ENCODE peak calls at places on chromosomes 12 and 14, in ten cellular contexts. One of them, this sample, is unnamed.

GRCh38 chr12:46478123-46478522 is 105.5 kb upstream of the SLC38A2 start:
- DNase-seq in right cardiac atrium: no peak
- DNase-seq in PC-3: no peak
- DNase-seq in CD4-positive, alpha-beta memory T cell: no peak
- DNase-seq in HCT116: no peak
- DNase-seq in RWPE1: no peak
- DNase-seq in uterus: no peak
- DNase-seq in stomach: no peak
- DNase-seq in CD4-positive, alpha-beta T cell: no peak
- DNase-seq in thoracic aorta: no peak
- DNase-seq in this sample: no peak

GRCh38 chr12:125164541-125164940 is 99.3 kb downstream of the AACS start:
- DNase-seq in right cardiac atrium: no peak
- DNase-seq in PC-3: no peak
- DNase-seq in CD4-positive, alpha-beta memory T cell: no peak
- DNase-seq in HCT116: no peak
- DNase-seq in RWPE1: no peak
- DNase-seq in uterus: no peak
- DNase-seq in stomach: no peak
- DNase-seq in CD4-positive, alpha-beta T cell: no peak
- DNase-seq in thoracic aorta: no peak
- DNase-seq in this sample: no peak

GRCh38 chr12:56358836-56359532 is 923 bp downstream of the STAT2 start:
- DNase-seq in right cardiac atrium: no peak
- DNase-seq in PC-3: peak
- DNase-seq in CD4-positive, alpha-beta memory T cell: no peak
- DNase-seq in HCT116: no peak
- DNase-seq in RWPE1: peak
- DNase-seq in uterus: no peak
- DNase-seq in stomach: no peak
- DNase-seq in CD4-positive, alpha-beta T cell: no peak
- DNase-seq in thoracic aorta: no peak
- DNase-seq in this sample: no peak

GRCh38 chr12:52395761-52396434 is 10.2 kb downstream of the KRT82 start:
- DNase-seq in right cardiac atrium: no peak
- DNase-seq in PC-3: peak
- DNase-seq in CD4-positive, alpha-beta memory T cell: no peak
- DNase-seq in HCT116: peak
- DNase-seq in RWPE1: peak
- DNase-seq in uterus: peak
- DNase-seq in stomach: no peak
- DNase-seq in CD4-positive, alpha-beta T cell: no peak
- DNase-seq in thoracic aorta: no peak
- DNase-seq in this sample: peak

GRCh38 chr12:57099766-57100165 is 10.9 kb downstream of the NAB2 start:
- DNase-seq in right cardiac atrium: peak
- DNase-seq in PC-3: no peak
- DNase-seq in CD4-positive, alpha-beta memory T cell: no peak
- DNase-seq in HCT116: no peak
- DNase-seq in RWPE1: no peak
- DNase-seq in uterus: no peak
- DNase-seq in stomach: no peak
- DNase-seq in CD4-positive, alpha-beta T cell: no peak
- DNase-seq in thoracic aorta: no peak
- DNase-seq in this sample: no peak

GRCh38 chr12:95663525-95663924 is 112.2 kb upstream of the USP44 start:
- DNase-seq in right cardiac atrium: no peak
- DNase-seq in PC-3: no peak
- DNase-seq in CD4-positive, alpha-beta memory T cell: no peak
- DNase-seq in HCT116: no peak
- DNase-seq in RWPE1: no peak
- DNase-seq in uterus: no peak
- DNase-seq in stomach: no peak
- DNase-seq in CD4-positive, alpha-beta T cell: no peak
- DNase-seq in thoracic aorta: no peak
- DNase-seq in this sample: no peak

GRCh38 chr14:32744811-32745445 is 193.8 kb upstream of the NPAS3 start:
- DNase-seq in right cardiac atrium: no peak
- DNase-seq in PC-3: no peak
- DNase-seq in CD4-positive, alpha-beta memory T cell: no peak
- DNase-seq in HCT116: no peak
- DNase-seq in RWPE1: no peak
- DNase-seq in uterus: no peak
- DNase-seq in stomach: no peak
- DNase-seq in CD4-positive, alpha-beta T cell: no peak
- DNase-seq in thoracic aorta: no peak
- DNase-seq in this sample: no peak

GRCh38 chr12:118377891-118378470 is 1.6 kb downstream of the SUDS3 start:
- DNase-seq in right cardiac atrium: peak
- DNase-seq in PC-3: peak
- DNase-seq in CD4-positive, alpha-beta memory T cell: peak
- DNase-seq in HCT116: peak
- DNase-seq in RWPE1: peak
- DNase-seq in uterus: peak
- DNase-seq in stomach: peak
- DNase-seq in CD4-positive, alpha-beta T cell: peak
- DNase-seq in thoracic aorta: no peak
- DNase-seq in this sample: no peak

GRCh38 chr12:89316705-89317139 is 35.6 kb downstream of the DUSP6 start:
- DNase-seq in right cardiac atrium: no peak
- DNase-seq in PC-3: no peak
- DNase-seq in CD4-positive, alpha-beta memory T cell: no peak
- DNase-seq in HCT116: no peak
- DNase-seq in RWPE1: no peak
- DNase-seq in uterus: no peak
- DNase-seq in stomach: no peak
- DNase-seq in CD4-positive, alpha-beta T cell: no peak
- DNase-seq in thoracic aorta: no peak
- DNase-seq in this sample: no peak

GRCh38 chr12:67663121-67663520 is 14.6 kb downstream of the DYRK2 start:
- DNase-seq in right cardiac atrium: no peak
- DNase-seq in PC-3: no peak
- DNase-seq in CD4-positive, alpha-beta memory T cell: no peak
- DNase-seq in HCT116: no peak
- DNase-seq in RWPE1: no peak
- DNase-seq in uterus: no peak
- DNase-seq in stomach: no peak
- DNase-seq in CD4-positive, alpha-beta T cell: no peak
- DNase-seq in thoracic aorta: no peak
- DNase-seq in this sample: no peak

GRCh38 chr12:47767197-47767724 is 5.8 kb upstream of the SLC48A1 start:
- DNase-seq in right cardiac atrium: peak
- DNase-seq in PC-3: peak
- DNase-seq in CD4-positive, alpha-beta memory T cell: peak
- DNase-seq in HCT116: peak
- DNase-seq in RWPE1: peak
- DNase-seq in uterus: no peak
- DNase-seq in stomach: peak
- DNase-seq in CD4-positive, alpha-beta T cell: peak
- DNase-seq in thoracic aorta: no peak
- DNase-seq in this sample: no peak

GRCh38 chr12:29681996-29682534 is 101.7 kb downstream of the TMTC1 start:
- DNase-seq in right cardiac atrium: no peak
- DNase-seq in PC-3: peak
- DNase-seq in CD4-positive, alpha-beta memory T cell: no peak
- DNase-seq in HCT116: no peak
- DNase-seq in RWPE1: no peak
- DNase-seq in uterus: no peak
- DNase-seq in stomach: no peak
- DNase-seq in CD4-positive, alpha-beta T cell: no peak
- DNase-seq in thoracic aorta: no peak
- DNase-seq in this sample: no peak

GRCh38 chr12:106919910-106920544 is 35.7 kb upstream of the TMEM263 start:
- DNase-seq in right cardiac atrium: no peak
- DNase-seq in PC-3: peak
- DNase-seq in CD4-positive, alpha-beta memory T cell: peak
- DNase-seq in HCT116: peak
- DNase-seq in RWPE1: peak
- DNase-seq in uterus: no peak
- DNase-seq in stomach: no peak
- DNase-seq in CD4-positive, alpha-beta T cell: no peak
- DNase-seq in thoracic aorta: no peak
- DNase-seq in this sample: no peak

GRCh38 chr14:69535230-69535848 is 39.3 kb downstream of the CCDC177 start:
- DNase-seq in right cardiac atrium: peak
- DNase-seq in PC-3: peak
- DNase-seq in CD4-positive, alpha-beta memory T cell: no peak
- DNase-seq in HCT116: peak
- DNase-seq in RWPE1: peak
- DNase-seq in uterus: peak
- DNase-seq in stomach: peak
- DNase-seq in CD4-positive, alpha-beta T cell: no peak
- DNase-seq in thoracic aorta: no peak
- DNase-seq in this sample: peak

GRCh38 chr12:48779869-48780268 is 9.0 kb downstream of the ADCY6 start:
- DNase-seq in right cardiac atrium: peak
- DNase-seq in PC-3: no peak
- DNase-seq in CD4-positive, alpha-beta memory T cell: no peak
- DNase-seq in HCT116: no peak
- DNase-seq in RWPE1: no peak
- DNase-seq in uterus: peak
- DNase-seq in stomach: no peak
- DNase-seq in CD4-positive, alpha-beta T cell: no peak
- DNase-seq in thoracic aorta: peak
- DNase-seq in this sample: no peak

GRCh38 chr14:75399819-75400678 is 27.8 kb upstream of the JDP2 start:
- DNase-seq in right cardiac atrium: peak
- DNase-seq in PC-3: peak
- DNase-seq in CD4-positive, alpha-beta memory T cell: no peak
- DNase-seq in HCT116: no peak
- DNase-seq in RWPE1: peak
- DNase-seq in uterus: peak
- DNase-seq in stomach: peak
- DNase-seq in CD4-positive, alpha-beta T cell: no peak
- DNase-seq in thoracic aorta: peak
- DNase-seq in this sample: no peak

GRCh38 chr12:96766232-96766631 is 140.8 kb upstream of the NEDD1 start:
- DNase-seq in right cardiac atrium: no peak
- DNase-seq in PC-3: no peak
- DNase-seq in CD4-positive, alpha-beta memory T cell: no peak
- DNase-seq in HCT116: no peak
- DNase-seq in RWPE1: no peak
- DNase-seq in uterus: no peak
- DNase-seq in stomach: no peak
- DNase-seq in CD4-positive, alpha-beta T cell: no peak
- DNase-seq in thoracic aorta: no peak
- DNase-seq in this sample: no peak

GRCh38 chr12:48128800-48129199 is 9.6 kb downstream of the PFKM start:
- DNase-seq in right cardiac atrium: no peak
- DNase-seq in PC-3: no peak
- DNase-seq in CD4-positive, alpha-beta memory T cell: no peak
- DNase-seq in HCT116: no peak
- DNase-seq in RWPE1: no peak
- DNase-seq in uterus: no peak
- DNase-seq in stomach: no peak
- DNase-seq in CD4-positive, alpha-beta T cell: no peak
- DNase-seq in thoracic aorta: no peak
- DNase-seq in this sample: no peak

GRCh38 chr14:70641548-70642312 is at the start of gene TTC9:
- DNase-seq in right cardiac atrium: peak
- DNase-seq in PC-3: peak
- DNase-seq in CD4-positive, alpha-beta memory T cell: no peak
- DNase-seq in HCT116: no peak
- DNase-seq in RWPE1: no peak
- DNase-seq in uterus: no peak
- DNase-seq in stomach: peak
- DNase-seq in CD4-positive, alpha-beta T cell: no peak
- DNase-seq in thoracic aorta: no peak
- DNase-seq in this sample: no peak

GRCh38 chr14:68416156-68416555 is 376.7 kb downstream of the ZFP36L1 start:
- DNase-seq in right cardiac atrium: no peak
- DNase-seq in PC-3: no peak
- DNase-seq in CD4-positive, alpha-beta memory T cell: no peak
- DNase-seq in HCT116: no peak
- DNase-seq in RWPE1: no peak
- DNase-seq in uterus: no peak
- DNase-seq in stomach: no peak
- DNase-seq in CD4-positive, alpha-beta T cell: no peak
- DNase-seq in thoracic aorta: no peak
- DNase-seq in this sample: no peak

GRCh38 chr14:22547309-22547947 is 41.6 kb downstream of the DAD1 start:
- DNase-seq in right cardiac atrium: no peak
- DNase-seq in PC-3: no peak
- DNase-seq in CD4-positive, alpha-beta memory T cell: no peak
- DNase-seq in HCT116: no peak
- DNase-seq in RWPE1: no peak
- DNase-seq in uterus: no peak
- DNase-seq in stomach: no peak
- DNase-seq in CD4-positive, alpha-beta T cell: no peak
- DNase-seq in thoracic aorta: no peak
- DNase-seq in this sample: no peak

GRCh38 chr14:36441283-36441682 is 78.7 kb downstream of the NKX2-1 start:
- DNase-seq in right cardiac atrium: no peak
- DNase-seq in PC-3: no peak
- DNase-seq in CD4-positive, alpha-beta memory T cell: no peak
- DNase-seq in HCT116: no peak
- DNase-seq in RWPE1: no peak
- DNase-seq in uterus: no peak
- DNase-seq in stomach: no peak
- DNase-seq in CD4-positive, alpha-beta T cell: no peak
- DNase-seq in thoracic aorta: no peak
- DNase-seq in this sample: no peak
- H3K27ac ChIP-seq in right cardiac atrium: no peak
- H3K27ac ChIP-seq in PC-3: no peak
- H3K27ac ChIP-seq in CD4-positive, alpha-beta memory T cell: no peak
- H3K27ac ChIP-seq in HCT116: no peak
- H3K27ac ChIP-seq in RWPE1: no peak
- H3K27ac ChIP-seq in uterus: no peak
- H3K27ac ChIP-seq in stomach: no peak
- H3K27ac ChIP-seq in CD4-positive, alpha-beta T cell: no peak
- H3K27ac ChIP-seq in thoracic aorta: no peak
- H3K27ac ChIP-seq in this sample: no peak

GRCh38 chr12:108306506-108306905 is 32.6 kb downstream of the CMKLR1 start:
- DNase-seq in right cardiac atrium: no peak
- DNase-seq in PC-3: no peak
- DNase-seq in CD4-positive, alpha-beta memory T cell: no peak
- DNase-seq in HCT116: no peak
- DNase-seq in RWPE1: no peak
- DNase-seq in uterus: no peak
- DNase-seq in stomach: no peak
- DNase-seq in CD4-positive, alpha-beta T cell: no peak
- DNase-seq in thoracic aorta: no peak
- DNase-seq in this sample: no peak
- H3K27ac ChIP-seq in right cardiac atrium: peak
- H3K27ac ChIP-seq in PC-3: no peak
- H3K27ac ChIP-seq in CD4-positive, alpha-beta memory T cell: no peak
- H3K27ac ChIP-seq in HCT116: no peak
- H3K27ac ChIP-seq in RWPE1: peak
- H3K27ac ChIP-seq in uterus: peak
- H3K27ac ChIP-seq in stomach: peak
- H3K27ac ChIP-seq in CD4-positive, alpha-beta T cell: no peak
- H3K27ac ChIP-seq in thoracic aorta: peak
- H3K27ac ChIP-seq in this sample: no peak

GRCh38 chr12:10368206-10369171 is 21.4 kb downstream of the KLRK1 start:
- DNase-seq in right cardiac atrium: peak
- DNase-seq in PC-3: no peak
- DNase-seq in CD4-positive, alpha-beta memory T cell: no peak
- DNase-seq in HCT116: no peak
- DNase-seq in RWPE1: no peak
- DNase-seq in uterus: no peak
- DNase-seq in stomach: no peak
- DNase-seq in CD4-positive, alpha-beta T cell: no peak
- DNase-seq in thoracic aorta: no peak
- DNase-seq in this sample: no peak
- H3K27ac ChIP-seq in right cardiac atrium: peak
- H3K27ac ChIP-seq in PC-3: no peak
- H3K27ac ChIP-seq in CD4-positive, alpha-beta memory T cell: no peak
- H3K27ac ChIP-seq in HCT116: no peak
- H3K27ac ChIP-seq in RWPE1: no peak
- H3K27ac ChIP-seq in uterus: peak
- H3K27ac ChIP-seq in stomach: peak
- H3K27ac ChIP-seq in CD4-positive, alpha-beta T cell: no peak
- H3K27ac ChIP-seq in thoracic aorta: no peak
- H3K27ac ChIP-seq in this sample: no peak

GRCh38 chr12:40219760-40220159 is 5.0 kb upstream of the LRRK2 start:
- DNase-seq in right cardiac atrium: no peak
- DNase-seq in PC-3: no peak
- DNase-seq in CD4-positive, alpha-beta memory T cell: no peak
- DNase-seq in HCT116: no peak
- DNase-seq in RWPE1: no peak
- DNase-seq in uterus: no peak
- DNase-seq in stomach: no peak
- DNase-seq in CD4-positive, alpha-beta T cell: no peak
- DNase-seq in thoracic aorta: no peak
- DNase-seq in this sample: no peak
- H3K27ac ChIP-seq in right cardiac atrium: no peak
- H3K27ac ChIP-seq in PC-3: no peak
- H3K27ac ChIP-seq in CD4-positive, alpha-beta memory T cell: no peak
- H3K27ac ChIP-seq in HCT116: no peak
- H3K27ac ChIP-seq in RWPE1: no peak
- H3K27ac ChIP-seq in uterus: no peak
- H3K27ac ChIP-seq in stomach: no peak
- H3K27ac ChIP-seq in CD4-positive, alpha-beta T cell: no peak
- H3K27ac ChIP-seq in thoracic aorta: no peak
- H3K27ac ChIP-seq in this sample: no peak